ENCODE peak calls at places on chromosome 13, in seven cellular contexts. Y is osteocyte, K is uterus, D is cardiac fibroblast, N is fibroblast of pulmonary artery, X is IMR-90, J is mucosa of descending colon. E is an unnamed sample.

GRCh38 chr13:41411536-41411935 is 45.8 kb upstream of the RGCC start:
- DNase-seq in N (peak; percentile 76), D (peak; percentile 80), K (no peak), Y (peak; percentile 69), J (peak; percentile 7), X (peak; percentile 71), E (no peak)

GRCh38 chr13:95121516-95121915 is 179.7 kb downstream of the ABCC4 start:
- DNase-seq in X (no peak), D (no peak), J (no peak), K (no peak), Y (no peak), N (no peak), E (no peak)

GRCh38 chr13:98930014-98930625 is 47.7 kb downstream of the DOCK9 start:
- DNase-seq in X (no peak), Y (no peak), K (no peak), D (no peak), J (no peak), N (no peak), E (no peak)

GRCh38 chr13:28100149-28101121 is at the start of gene FLT3:
- DNase-seq in D (peak; percentile 8), N (peak; percentile 15), K (no peak), J (peak; percentile 30), X (peak; percentile 38), Y (peak; percentile 85), E (peak; percentile 45)

GRCh38 chr13:58869566-58869965 is 1238.0 kb downstream of the PCDH17 start:
- DNase-seq in X (no peak), J (no peak), N (no peak), K (no peak), Y (no peak), D (no peak), E (no peak)

GRCh38 chr13:37657134-37657533 is 58.6 kb upstream of the POSTN start:
- DNase-seq in N (peak; percentile 69), K (no peak), J (no peak), X (peak; percentile 71), D (peak; percentile 26), Y (no peak), E (no peak)

GRCh38 chr13:106153041-106153440 is 382.4 kb downstream of the EFNB2 start:
- DNase-seq in J (no peak), Y (no peak), K (no peak), D (no peak), X (no peak), N (no peak), E (no peak)

GRCh38 chr13:57568865-57569264 is 62.7 kb upstream of the PCDH17 start:
- DNase-seq in J (no peak), X (no peak), D (no peak), Y (no peak), K (no peak), N (no peak), E (no peak)

GRCh38 chr13:37277435-37278144 is 172.1 kb upstream of the CSNK1A1L start:
- DNase-seq in J (no peak), D (peak; percentile 55), N (peak; percentile 68), X (peak; percentile 45), K (no peak), Y (no peak), E (no peak)

GRCh38 chr13:23947893-23948292 is 50.6 kb upstream of the C1QTNF9B start:
- DNase-seq in N (no peak), D (no peak), K (no peak), J (no peak), X (no peak), Y (no peak), E (no peak)

GRCh38 chr13:110758195-110758594 is 44.7 kb downstream of the ING1 start:
- DNase-seq in Y (no peak), K (no peak), X (peak; percentile 72), D (peak; percentile 64), J (no peak), N (peak; percentile 67), E (no peak)
- TF ChIP-seq CTCF in Y (no peak), K (no peak), X (no peak), D (no peak), J (no peak), N (no peak), E (no peak)

GRCh38 chr13:110815471-110816204 is 99.2 kb downstream of the ANKRD10 start:
- DNase-seq in K (no peak), N (no peak), D (no peak), X (no peak), J (peak; percentile 23), Y (no peak), E (no peak)

GRCh38 chr13:110812869-110813645 is 99.6 kb downstream of the ING1 start:
- DNase-seq in Y (peak; percentile 40), X (no peak), K (no peak), D (no peak), N (no peak), J (no peak), E (no peak)

GRCh38 chr13:110812111-110812868 is 98.8 kb downstream of the ING1 start:
- DNase-seq in Y (no peak), K (no peak), X (no peak), J (no peak), N (peak; percentile 40), D (peak; percentile 49), E (no peak)

GRCh38 chr13:110811751-110812110 is 98.2 kb downstream of the ING1 start:
- DNase-seq in N (no peak), Y (no peak), D (no peak), K (no peak), X (no peak), J (no peak), E (no peak)

GRCh38 chr13:110813646-110814624 is 100.4 kb downstream of the ING1 start:
- DNase-seq in X (no peak), D (no peak), N (no peak), Y (peak; percentile 82), K (no peak), J (no peak), E (no peak)
- TF ChIP-seq CTCF in X (no peak), D (no peak), N (peak; percentile 0), Y (no peak), K (no peak), J (no peak), E (no peak)

GRCh38 chr13:108733141-108733540 is 103.7 kb downstream of the MYO16 start:
- DNase-seq in J (no peak), D (no peak), Y (no peak), K (no peak), X (no peak), N (no peak), E (no peak)

DNA sequence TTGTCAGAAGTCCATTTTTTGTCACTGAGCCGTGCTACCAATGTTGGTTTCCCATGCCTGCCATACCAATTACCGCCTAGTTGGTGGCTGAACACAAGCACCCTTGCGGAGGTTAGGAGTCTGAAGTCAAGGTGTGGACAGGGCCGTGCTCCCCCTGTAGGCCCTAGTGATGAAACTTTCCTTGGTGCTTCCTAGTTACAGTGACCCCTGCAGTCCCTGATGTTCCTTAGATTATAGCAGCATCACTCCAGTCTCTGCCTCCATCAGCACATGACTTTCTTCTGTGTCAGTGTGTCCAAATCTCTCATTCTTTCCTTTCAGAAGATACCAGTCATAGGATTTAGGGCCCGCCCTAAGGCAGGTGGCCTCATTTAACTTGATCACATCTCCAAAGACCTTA is 99.0 kb downstream of the MYO16 start:
- DNase-seq in D (no peak), N (no peak), J (no peak), K (no peak), X (no peak), Y (no peak), E (no peak)
- TF ChIP-seq CTCF in D (no peak), N (no peak), J (no peak), K (no peak), X (no peak), Y (peak; percentile 21), E (no peak)

DNA sequence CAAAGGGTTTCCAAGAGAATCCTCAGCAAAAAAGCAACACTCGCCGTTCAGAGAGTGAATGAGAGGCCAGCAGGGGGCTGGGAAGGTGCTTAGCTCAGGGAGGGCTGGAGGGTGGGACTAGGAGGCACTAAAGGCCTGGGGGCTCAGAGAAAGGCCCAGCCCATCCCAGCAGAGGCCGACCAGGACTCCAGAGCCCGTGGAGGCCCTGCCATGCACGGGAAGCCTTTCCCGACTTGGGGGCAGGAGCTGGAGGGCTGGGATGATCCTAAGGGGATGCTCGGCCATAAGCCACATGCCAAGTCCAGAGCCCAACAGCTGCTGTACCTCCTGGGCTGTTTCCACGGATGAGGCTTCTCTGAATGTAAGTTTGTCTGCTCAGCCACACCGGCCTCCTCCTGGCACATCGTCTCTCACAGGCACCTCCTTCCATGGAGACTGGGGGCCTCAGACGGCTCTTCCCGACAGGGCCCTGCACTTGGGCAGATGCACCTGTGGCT is 19.5 kb downstream of the RASA3 start:
- DNase-seq in J (peak; percentile 0), D (no peak), N (no peak), Y (no peak), X (no peak), K (peak; percentile 11), E (peak; percentile 38)
- TF ChIP-seq CTCF in J (no peak), D (no peak), N (no peak), Y (peak; percentile 32), X (no peak), K (no peak), E (no peak)

GRCh38 chr13:96751089-96751488 is 243.2 kb downstream of the OXGR1 start:
- DNase-seq in N (no peak), J (no peak), D (no peak), Y (no peak), K (no peak), X (no peak), E (no peak)
- TF ChIP-seq CTCF in N (no peak), J (no peak), D (no peak), Y (no peak), K (no peak), X (no peak), E (no peak)

GRCh38 chr13:91169641-91170040 is 177.8 kb upstream of the MIR17HG start:
- DNase-seq in Y (no peak), J (no peak), K (no peak), N (no peak), D (no peak), X (no peak), E (no peak)
- TF ChIP-seq CTCF in Y (no peak), J (no peak), K (no peak), N (no peak), D (no peak), X (no peak), E (no peak)

GRCh38 chr13:29505511-29505910 is 90.0 kb downstream of the SLC7A1 start:
- DNase-seq in N (no peak), X (no peak), K (no peak), J (no peak), D (no peak), Y (no peak), E (no peak)
- TF ChIP-seq CTCF in N (no peak), X (no peak), K (no peak), J (no peak), D (no peak), Y (no peak), E (no peak)

E was measured in pancreas.